ENCODE peak calls at places on chromosomes 7 and 10, in four cellular contexts. One of them, this sample, is unnamed.

GRCh38 chr7:119482209-119482608 is 790.8 kb upstream of the KCND2 start:
- DNase-seq in activated CD4-positive, alpha-beta T cell treated with anti-CD3 and anti-CD28 coated beads, Interleukin-2, amount 50 U/mL, for 48 hours: peak
- DNase-seq in DMS79: no peak
- DNase-seq in NCI-H774: no peak
- DNase-seq in this sample: no peak

GRCh38 chr10:110711382-110711781 is 67.2 kb downstream of the RBM20 start:
- DNase-seq in activated CD4-positive, alpha-beta T cell treated with anti-CD3 and anti-CD28 coated beads, Interleukin-2, amount 50 U/mL, for 48 hours: no peak
- DNase-seq in DMS79: no peak
- DNase-seq in NCI-H774: no peak
- DNase-seq in this sample: no peak

GRCh38 chr7:79495544-79496272 is 42.2 kb upstream of the MAGI2 start:
- DNase-seq in activated CD4-positive, alpha-beta T cell treated with anti-CD3 and anti-CD28 coated beads, Interleukin-2, amount 50 U/mL, for 48 hours: no peak
- DNase-seq in DMS79: no peak
- DNase-seq in NCI-H774: no peak
- DNase-seq in this sample: no peak

GRCh38 chr10:129963076-129963830 is 821 bp downstream of the EBF3 start:
- DNase-seq in activated CD4-positive, alpha-beta T cell treated with anti-CD3 and anti-CD28 coated beads, Interleukin-2, amount 50 U/mL, for 48 hours: peak
- DNase-seq in DMS79: peak
- DNase-seq in NCI-H774: no peak
- DNase-seq in this sample: no peak

GRCh38 chr7:79304711-79305110 is 148.8 kb downstream of the MAGI2 start:
- DNase-seq in activated CD4-positive, alpha-beta T cell treated with anti-CD3 and anti-CD28 coated beads, Interleukin-2, amount 50 U/mL, for 48 hours: no peak
- DNase-seq in DMS79: no peak
- DNase-seq in NCI-H774: no peak
- DNase-seq in this sample: no peak

GRCh38 chr10:65708057-65708456 is 1217.8 kb upstream of the LRRTM3 start:
- DNase-seq in activated CD4-positive, alpha-beta T cell treated with anti-CD3 and anti-CD28 coated beads, Interleukin-2, amount 50 U/mL, for 48 hours: no peak
- DNase-seq in DMS79: no peak
- DNase-seq in NCI-H774: no peak
- DNase-seq in this sample: no peak

GRCh38 chr10:58094985-58095718 is 172.5 kb downstream of the IPMK start:
- DNase-seq in activated CD4-positive, alpha-beta T cell treated with anti-CD3 and anti-CD28 coated beads, Interleukin-2, amount 50 U/mL, for 48 hours: no peak
- DNase-seq in DMS79: no peak
- DNase-seq in NCI-H774: no peak
- DNase-seq in this sample: no peak

GRCh38 chr10:71161429-71161828 is 50.9 kb upstream of the UNC5B start:
- DNase-seq in activated CD4-positive, alpha-beta T cell treated with anti-CD3 and anti-CD28 coated beads, Interleukin-2, amount 50 U/mL, for 48 hours: no peak
- DNase-seq in DMS79: no peak
- DNase-seq in NCI-H774: no peak
- DNase-seq in this sample: no peak

GRCh38 chr10:71234970-71235681 is 22.8 kb downstream of the UNC5B start:
- DNase-seq in activated CD4-positive, alpha-beta T cell treated with anti-CD3 and anti-CD28 coated beads, Interleukin-2, amount 50 U/mL, for 48 hours: no peak
- DNase-seq in DMS79: no peak
- DNase-seq in NCI-H774: no peak
- DNase-seq in this sample: no peak

GRCh38 chr10:48478980-48479811 is 125.7 kb downstream of the ARHGAP22 start:
- DNase-seq in activated CD4-positive, alpha-beta T cell treated with anti-CD3 and anti-CD28 coated beads, Interleukin-2, amount 50 U/mL, for 48 hours: no peak
- DNase-seq in DMS79: no peak
- DNase-seq in NCI-H774: no peak
- DNase-seq in this sample: peak

GRCh38 chr7:51521649-51522048 is 205.0 kb upstream of the COBL start:
- DNase-seq in activated CD4-positive, alpha-beta T cell treated with anti-CD3 and anti-CD28 coated beads, Interleukin-2, amount 50 U/mL, for 48 hours: no peak
- DNase-seq in DMS79: no peak
- DNase-seq in NCI-H774: no peak
- DNase-seq in this sample: no peak

GRCh38 chr10:70742537-70743429 is 42.4 kb downstream of the TBATA start:
- DNase-seq in activated CD4-positive, alpha-beta T cell treated with anti-CD3 and anti-CD28 coated beads, Interleukin-2, amount 50 U/mL, for 48 hours: no peak
- DNase-seq in DMS79: no peak
- DNase-seq in NCI-H774: no peak
- DNase-seq in this sample: no peak

GRCh38 chr10:98320476-98321202 is 52.6 kb upstream of the LOXL4 start:
- DNase-seq in activated CD4-positive, alpha-beta T cell treated with anti-CD3 and anti-CD28 coated beads, Interleukin-2, amount 50 U/mL, for 48 hours: no peak
- DNase-seq in DMS79: no peak
- DNase-seq in NCI-H774: no peak
- DNase-seq in this sample: no peak

GRCh38 chr10:74227697-74228424 is 76.8 kb downstream of the ADK start:
- DNase-seq in activated CD4-positive, alpha-beta T cell treated with anti-CD3 and anti-CD28 coated beads, Interleukin-2, amount 50 U/mL, for 48 hours: no peak
- DNase-seq in DMS79: no peak
- DNase-seq in NCI-H774: no peak
- DNase-seq in this sample: no peak

GRCh38 chr7:117780832-117781231 is 92.4 kb downstream of the CTTNBP2 start:
- DNase-seq in activated CD4-positive, alpha-beta T cell treated with anti-CD3 and anti-CD28 coated beads, Interleukin-2, amount 50 U/mL, for 48 hours: no peak
- DNase-seq in DMS79: no peak
- DNase-seq in NCI-H774: no peak
- DNase-seq in this sample: no peak

GRCh38 chr7:28596245-28596935 is 184.1 kb downstream of the CREB5 start:
- DNase-seq in activated CD4-positive, alpha-beta T cell treated with anti-CD3 and anti-CD28 coated beads, Interleukin-2, amount 50 U/mL, for 48 hours: no peak
- DNase-seq in DMS79: no peak
- DNase-seq in NCI-H774: no peak
- DNase-seq in this sample: no peak

GRCh38 chr7:53350241-53350640 is 314.8 kb downstream of the POM121L12 start:
- DNase-seq in activated CD4-positive, alpha-beta T cell treated with anti-CD3 and anti-CD28 coated beads, Interleukin-2, amount 50 U/mL, for 48 hours: peak
- DNase-seq in DMS79: no peak
- DNase-seq in NCI-H774: no peak
- DNase-seq in this sample: peak

This sample was measured in stimulated activated CD8-positive, alpha-beta memory T cell treated with anti-CD3 and anti-CD28 coated beads, Interleukin-4, amount 100 ng/mL, for 48 hours.